ENCODE peak calls at places on chromosomes 5 and 9, in seven cellular contexts. S is BJ, F is ovary, D is type B pancreatic cell, W is GM12865, X is neural progenitor cell, M is adrenal gland. N is an unnamed sample.

GRCh38 chr9:14768561-14769234 is 46.2 kb upstream of the CER1 start:
- DNase-seq in S (peak; percentile 4), F (no peak), D (no peak), W (peak; percentile 53), X (peak; percentile 72), M (no peak), N (peak; percentile 2)

GRCh38 chr9:72315089-72315509 is 49.9 kb downstream of the ZFAND5 start:
- DNase-seq in S (peak; percentile 28), F (peak; percentile 83), D (no peak), W (peak; percentile 14), X (peak; percentile 9), M (peak; percentile 61), N (peak; percentile 90)

GRCh38 chr5:68141494-68141893 is 74.1 kb upstream of the PIK3R1 start:
- DNase-seq in S (no peak), F (no peak), D (no peak), W (peak; percentile 81), X (no peak), M (no peak), N (no peak)

GRCh38 chr5:83097582-83098265 is 20.4 kb downstream of the XRCC4 start:
- DNase-seq in S (no peak), F (no peak), D (no peak), W (peak; percentile 16), X (no peak), M (no peak), N (no peak)

GRCh38 chr5:99169309-99169708 is 240.5 kb upstream of the CHD1 start:
- DNase-seq in S (no peak), F (no peak), D (no peak), W (no peak), X (peak; percentile 33), M (no peak), N (no peak)

GRCh38 chr5:59712836-59713487 is 180.6 kb downstream of the PDE4D start:
- DNase-seq in S (no peak), F (no peak), D (no peak), W (peak; percentile 15), X (peak; percentile 58), M (no peak), N (no peak)

GRCh38 chr5:83000448-83000847 is 76.7 kb downstream of the TMEM167A start:
- DNase-seq in S (no peak), F (no peak), D (no peak), W (no peak), X (no peak), M (no peak), N (no peak)

GRCh38 chr5:78649220-78649700 is 688 bp upstream of the LHFPL2 start:
- DNase-seq in S (no peak), F (peak; percentile 67), D (no peak), W (no peak), X (peak; percentile 58), M (no peak), N (no peak)

GRCh38 chr5:100595152-100595811 is 60.1 kb downstream of the FAM174A start:
- DNase-seq in S (peak; percentile 76), F (no peak), D (no peak), W (peak; percentile 3), X (no peak), M (no peak), N (no peak)

GRCh38 chr9:16318516-16319060 is 551.9 kb downstream of the BNC2 start:
- DNase-seq in S (no peak), F (no peak), D (no peak), W (no peak), X (no peak), M (no peak), N (no peak)

GRCh38 chr5:176788091-176788490 is 22.3 kb upstream of the UNC5A start:
- DNase-seq in S (no peak), F (no peak), D (no peak), W (no peak), X (peak; percentile 34), M (no peak), N (no peak)

GRCh38 chr9:38130724-38131123 is 61.7 kb upstream of the SHB start:
- DNase-seq in S (no peak), F (no peak), D (no peak), W (no peak), X (no peak), M (peak; percentile 70), N (no peak)

GRCh38 chr5:134130239-134130945 is 15.9 kb downstream of the TCF7 start:
- DNase-seq in S (no peak), F (peak; percentile 11), D (no peak), W (no peak), X (no peak), M (no peak), N (no peak)

GRCh38 chr5:130978475-130978874 is 186.6 kb downstream of the HINT1 start:
- DNase-seq in S (no peak), F (no peak), D (no peak), W (no peak), X (no peak), M (no peak), N (no peak)

GRCh38 chr5:127999909-128000308 is 83.7 kb upstream of the SLC12A2 start:
- DNase-seq in S (no peak), F (no peak), D (no peak), W (no peak), X (no peak), M (no peak), N (no peak)

GRCh38 chr9:128078504-128079434 is 10.7 kb downstream of the SLC25A25 start:
- DNase-seq in S (no peak), F (no peak), D (no peak), W (no peak), X (no peak), M (peak; percentile 66), N (peak; percentile 79)

GRCh38 chr9:122058707-122059106 is 34.4 kb downstream of the TTLL11 start:
- DNase-seq in S (no peak), F (no peak), D (no peak), W (no peak), X (no peak), M (no peak), N (no peak)

GRCh38 chr9:75672478-75672877 is 218.0 kb upstream of the PCSK5 start:
- DNase-seq in S (no peak), F (no peak), D (no peak), W (no peak), X (no peak), M (no peak), N (no peak)

GRCh38 chr5:33513786-33514185 is 73.0 kb downstream of the TARS1 start:
- DNase-seq in S (no peak), F (no peak), D (no peak), W (no peak), X (no peak), M (no peak), N (no peak)

GRCh38 chr5:116672203-116672602 is 97.6 kb upstream of the SEMA6A start:
- DNase-seq in S (no peak), F (no peak), D (no peak), W (no peak), X (no peak), M (no peak), N (no peak)

GRCh38 chr9:133144142-133144886 is 19.4 kb downstream of the GBGT1 start:
- DNase-seq in S (no peak), F (peak; percentile 73), D (peak; percentile 86), W (peak; percentile 97), X (peak; percentile 91), M (peak; percentile 95), N (peak; percentile 93)

GRCh38 chr5:179679014-179679674 is 1.7 kb downstream of the CBY3 start:
- DNase-seq in S (no peak), F (peak; percentile 86), D (peak; percentile 76), W (peak; percentile 96), X (peak; percentile 72), M (peak; percentile 55), N (no peak)

GRCh38 chr5:143964919-143965318 is 153.0 kb downstream of the HMHB1 start:
- DNase-seq in S (no peak), F (no peak), D (no peak), W (peak; percentile 12), X (no peak), M (no peak), N (no peak)

GRCh38 chr9:20988916-20989315 is 42.5 kb downstream of the HACD4 start:
- DNase-seq in S (no peak), F (no peak), D (no peak), W (no peak), X (no peak), M (no peak), N (no peak)

GRCh38 chr5:169997736-169998284 is 17.5 kb upstream of the INSYN2B start:
- DNase-seq in S (no peak), F (no peak), D (no peak), W (peak; percentile 15), X (no peak), M (no peak), N (no peak)

GRCh38 chr5:16936150-16937022 is at the start of gene MYO10:
- DNase-seq in S (no peak), F (peak; percentile 94), D (peak; percentile 95), W (peak; percentile 38), X (peak; percentile 91), M (peak; percentile 73), N (peak; percentile 93)

GRCh38 chr5:16934123-16934522 is 2.0 kb downstream of the MYO10 start:
- DNase-seq in S (no peak), F (peak; percentile 74), D (peak; percentile 81), W (peak; percentile 45), X (peak; percentile 94), M (peak; percentile 30), N (peak; percentile 69)

GRCh38 chr5:16937023-16937379 is 913 bp upstream of the MYO10 start:
- DNase-seq in S (no peak), F (no peak), D (no peak), W (no peak), X (no peak), M (no peak), N (peak; percentile 81)

GRCh38 chr5:16934669-16935068 is 1.4 kb downstream of the MYO10 start:
- DNase-seq in S (no peak), F (no peak), D (no peak), W (no peak), X (peak; percentile 23), M (no peak), N (no peak)

GRCh38 chr5:16935271-16936149 is 578 bp downstream of the MYO10 start:
- DNase-seq in S (no peak), F (peak; percentile 56), D (no peak), W (peak; percentile 14), X (no peak), M (peak; percentile 41), N (peak; percentile 65)
- TF ChIP-seq CTCF in S (no peak), F (no peak), D (no peak), W (no peak), X (no peak), M (no peak), N (no peak)

GRCh38 chr9:36110434-36110833 is 26.1 kb upstream of the GLIPR2 start:
- DNase-seq in S (no peak), F (no peak), D (no peak), W (no peak), X (no peak), M (no peak), N (no peak)
- TF ChIP-seq CTCF in S (no peak), F (no peak), D (no peak), W (peak; percentile 9), X (no peak), M (no peak), N (no peak)

DNA sequence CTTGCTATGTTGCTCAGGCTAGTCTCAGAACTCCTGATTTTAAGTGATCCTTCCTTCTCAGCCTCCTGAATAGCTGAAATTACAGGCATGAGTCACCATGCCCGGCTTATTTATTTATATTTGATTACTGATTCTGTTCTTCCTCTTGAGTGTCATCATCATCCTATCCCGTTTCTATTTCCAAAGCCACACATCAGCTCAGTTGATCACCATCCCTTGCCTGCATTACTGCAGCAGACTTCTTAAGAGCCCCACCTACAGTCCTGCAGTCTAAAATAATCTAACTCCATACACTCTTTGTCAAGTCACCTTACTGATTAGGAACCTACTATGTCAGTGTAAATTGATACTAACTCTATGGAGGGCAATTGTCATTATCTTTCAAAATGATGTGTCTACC is 138.9 kb upstream of the RAI14 start:
- DNase-seq in S (no peak), F (no peak), D (no peak), W (no peak), X (no peak), M (no peak), N (peak; percentile 76)
- TF ChIP-seq CTCF in S (peak; percentile 2), F (no peak), D (no peak), W (no peak), X (no peak), M (no peak), N (no peak)

GRCh38 chr9:88658311-88658822 is 123.4 kb downstream of the NXNL2 start:
- DNase-seq in S (no peak), F (peak; percentile 24), D (no peak), W (no peak), X (no peak), M (peak; percentile 90), N (no peak)
- TF ChIP-seq CTCF in S (no peak), F (no peak), D (no peak), W (no peak), X (no peak), M (no peak), N (no peak)